ENCODE peak calls at places on chromosomes 16 and 17, in ten cellular contexts. One of them, this sample, is unnamed.

GRCh38 chr16:87956771-87957279 is 5.6 kb downstream of the BANP start:
- DNase-seq in effector memory CD4-positive, alpha-beta T cell: no peak
- DNase-seq in lower leg skin: no peak
- DNase-seq in skeletal muscle cell: no peak
- DNase-seq in CD8-positive, alpha-beta memory T cell: no peak
- DNase-seq in tibial nerve: no peak
- DNase-seq in fibroblast of lung: peak
- DNase-seq in GM12865: peak
- DNase-seq in adrenal gland: no peak
- DNase-seq in AG04449: no peak
- DNase-seq in this sample: no peak

GRCh38 chr17:45200701-45201100 is 21.0 kb upstream of the FMNL1 start:
- DNase-seq in effector memory CD4-positive, alpha-beta T cell: no peak
- DNase-seq in lower leg skin: peak
- DNase-seq in skeletal muscle cell: no peak
- DNase-seq in CD8-positive, alpha-beta memory T cell: no peak
- DNase-seq in tibial nerve: peak
- DNase-seq in fibroblast of lung: peak
- DNase-seq in GM12865: no peak
- DNase-seq in adrenal gland: no peak
- DNase-seq in AG04449: no peak
- DNase-seq in this sample: no peak

GRCh38 chr17:68089881-68090280 is 54.3 kb downstream of the KPNA2 start:
- DNase-seq in effector memory CD4-positive, alpha-beta T cell: no peak
- DNase-seq in lower leg skin: peak
- DNase-seq in skeletal muscle cell: no peak
- DNase-seq in CD8-positive, alpha-beta memory T cell: no peak
- DNase-seq in tibial nerve: no peak
- DNase-seq in fibroblast of lung: no peak
- DNase-seq in GM12865: peak
- DNase-seq in adrenal gland: peak
- DNase-seq in AG04449: no peak
- DNase-seq in this sample: no peak

GRCh38 chr17:63675607-63676539 is 24.1 kb downstream of the LIMD2 start:
- DNase-seq in effector memory CD4-positive, alpha-beta T cell: no peak
- DNase-seq in lower leg skin: no peak
- DNase-seq in skeletal muscle cell: peak
- DNase-seq in CD8-positive, alpha-beta memory T cell: no peak
- DNase-seq in tibial nerve: peak
- DNase-seq in fibroblast of lung: peak
- DNase-seq in GM12865: no peak
- DNase-seq in adrenal gland: peak
- DNase-seq in AG04449: peak
- DNase-seq in this sample: no peak

GRCh38 chr17:42266918-42267766 is 9.0 kb downstream of the STAT5B start:
- DNase-seq in effector memory CD4-positive, alpha-beta T cell: peak
- DNase-seq in lower leg skin: no peak
- DNase-seq in skeletal muscle cell: peak
- DNase-seq in CD8-positive, alpha-beta memory T cell: peak
- DNase-seq in tibial nerve: no peak
- DNase-seq in fibroblast of lung: peak
- DNase-seq in GM12865: no peak
- DNase-seq in adrenal gland: no peak
- DNase-seq in AG04449: peak
- DNase-seq in this sample: no peak

GRCh38 chr16:21088646-21089538 is 61.8 kb downstream of the DNAH3 start:
- DNase-seq in effector memory CD4-positive, alpha-beta T cell: no peak
- DNase-seq in lower leg skin: no peak
- DNase-seq in skeletal muscle cell: no peak
- DNase-seq in CD8-positive, alpha-beta memory T cell: no peak
- DNase-seq in tibial nerve: no peak
- DNase-seq in fibroblast of lung: peak
- DNase-seq in GM12865: no peak
- DNase-seq in adrenal gland: no peak
- DNase-seq in AG04449: no peak
- DNase-seq in this sample: no peak

GRCh38 chr16:10885246-10885645 is 8.2 kb downstream of the CIITA start:
- DNase-seq in effector memory CD4-positive, alpha-beta T cell: no peak
- DNase-seq in lower leg skin: no peak
- DNase-seq in skeletal muscle cell: no peak
- DNase-seq in CD8-positive, alpha-beta memory T cell: no peak
- DNase-seq in tibial nerve: no peak
- DNase-seq in fibroblast of lung: no peak
- DNase-seq in GM12865: peak
- DNase-seq in adrenal gland: no peak
- DNase-seq in AG04449: no peak
- DNase-seq in this sample: no peak

GRCh38 chr17:1906622-1907021 is 76.8 kb downstream of the RPA1 start:
- DNase-seq in effector memory CD4-positive, alpha-beta T cell: no peak
- DNase-seq in lower leg skin: no peak
- DNase-seq in skeletal muscle cell: no peak
- DNase-seq in CD8-positive, alpha-beta memory T cell: no peak
- DNase-seq in tibial nerve: no peak
- DNase-seq in fibroblast of lung: no peak
- DNase-seq in GM12865: no peak
- DNase-seq in adrenal gland: no peak
- DNase-seq in AG04449: no peak
- DNase-seq in this sample: peak

DNA sequence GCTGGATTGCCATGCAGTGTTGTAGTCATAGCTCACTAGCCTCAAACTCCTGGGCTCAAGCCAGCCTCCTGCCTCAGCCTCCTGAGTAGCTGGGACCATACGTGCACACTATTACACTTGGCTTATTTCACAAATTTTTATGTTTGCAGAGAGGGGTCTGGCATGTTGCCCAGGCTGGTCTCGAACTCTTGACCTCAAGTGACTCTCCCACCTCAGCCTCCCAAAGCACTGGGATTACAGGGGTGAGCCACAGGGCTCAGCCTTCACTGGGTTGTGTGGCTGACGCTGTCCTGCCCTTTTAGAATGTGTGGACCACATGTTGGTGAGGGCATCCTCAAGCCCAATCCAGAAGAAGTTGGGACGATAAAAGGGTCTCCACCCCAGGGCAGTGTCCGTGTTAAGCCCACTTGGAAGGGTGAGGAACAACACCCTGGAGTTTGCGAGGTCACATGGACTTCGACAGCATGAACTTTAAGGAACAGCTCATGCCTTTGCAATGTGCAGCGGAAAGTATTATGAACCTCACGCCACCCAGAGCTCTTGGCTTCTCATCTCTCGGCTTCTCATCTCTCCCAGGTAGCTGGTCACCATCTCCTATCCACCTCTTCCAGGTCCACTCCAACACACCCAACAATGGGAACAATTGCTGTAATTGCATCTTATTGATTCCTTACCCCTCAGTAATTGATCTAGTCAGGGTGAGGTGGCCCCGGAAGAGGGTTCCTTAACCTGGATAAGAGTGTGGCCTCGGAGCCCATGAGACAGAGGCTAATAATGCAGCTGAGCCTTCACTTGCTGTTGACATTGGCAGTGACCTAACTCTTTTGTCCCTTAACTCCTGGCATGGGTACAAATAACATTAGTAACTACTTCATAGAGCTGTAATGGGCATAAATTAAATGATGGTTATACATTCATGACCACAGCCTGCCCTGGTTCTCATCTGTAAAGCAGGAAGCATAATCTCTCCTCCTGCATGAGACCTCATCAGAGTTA is 6.7 kb downstream of the FOXL1 start:
- DNase-seq in effector memory CD4-positive, alpha-beta T cell: no peak
- DNase-seq in lower leg skin: peak
- DNase-seq in skeletal muscle cell: no peak
- DNase-seq in CD8-positive, alpha-beta memory T cell: no peak
- DNase-seq in tibial nerve: no peak
- DNase-seq in fibroblast of lung: peak
- DNase-seq in GM12865: no peak
- DNase-seq in adrenal gland: no peak
- DNase-seq in AG04449: no peak
- DNase-seq in this sample: no peak
- H3K4me3 ChIP-seq in effector memory CD4-positive, alpha-beta T cell: no peak
- H3K4me3 ChIP-seq in lower leg skin: no peak
- H3K4me3 ChIP-seq in skeletal muscle cell: no peak
- H3K4me3 ChIP-seq in CD8-positive, alpha-beta memory T cell: no peak
- H3K4me3 ChIP-seq in tibial nerve: no peak
- H3K4me3 ChIP-seq in fibroblast of lung: no peak
- H3K4me3 ChIP-seq in GM12865: no peak
- H3K4me3 ChIP-seq in adrenal gland: no peak
- H3K4me3 ChIP-seq in AG04449: no peak
- H3K4me3 ChIP-seq in this sample: no peak

GRCh38 chr17:80785477-80786178 is 206.0 kb upstream of the CHMP6 start:
- DNase-seq in effector memory CD4-positive, alpha-beta T cell: no peak
- DNase-seq in lower leg skin: peak
- DNase-seq in skeletal muscle cell: no peak
- DNase-seq in CD8-positive, alpha-beta memory T cell: no peak
- DNase-seq in tibial nerve: no peak
- DNase-seq in fibroblast of lung: no peak
- DNase-seq in GM12865: no peak
- DNase-seq in adrenal gland: no peak
- DNase-seq in AG04449: no peak
- DNase-seq in this sample: no peak

GRCh38 chr17:80789356-80789902 is 202.2 kb upstream of the CHMP6 start:
- DNase-seq in effector memory CD4-positive, alpha-beta T cell: no peak
- DNase-seq in lower leg skin: peak
- DNase-seq in skeletal muscle cell: peak
- DNase-seq in CD8-positive, alpha-beta memory T cell: no peak
- DNase-seq in tibial nerve: no peak
- DNase-seq in fibroblast of lung: peak
- DNase-seq in GM12865: peak
- DNase-seq in adrenal gland: peak
- DNase-seq in AG04449: peak
- DNase-seq in this sample: no peak

GRCh38 chr17:80783971-80784370 is 207.7 kb upstream of the CHMP6 start:
- DNase-seq in effector memory CD4-positive, alpha-beta T cell: no peak
- DNase-seq in lower leg skin: peak
- DNase-seq in skeletal muscle cell: no peak
- DNase-seq in CD8-positive, alpha-beta memory T cell: no peak
- DNase-seq in tibial nerve: no peak
- DNase-seq in fibroblast of lung: no peak
- DNase-seq in GM12865: no peak
- DNase-seq in adrenal gland: no peak
- DNase-seq in AG04449: no peak
- DNase-seq in this sample: no peak

GRCh38 chr17:80786887-80787286 is 204.8 kb upstream of the CHMP6 start:
- DNase-seq in effector memory CD4-positive, alpha-beta T cell: no peak
- DNase-seq in lower leg skin: peak
- DNase-seq in skeletal muscle cell: no peak
- DNase-seq in CD8-positive, alpha-beta memory T cell: no peak
- DNase-seq in tibial nerve: no peak
- DNase-seq in fibroblast of lung: no peak
- DNase-seq in GM12865: no peak
- DNase-seq in adrenal gland: no peak
- DNase-seq in AG04449: no peak
- DNase-seq in this sample: no peak

GRCh38 chr17:80786470-80786869 is 205.2 kb upstream of the CHMP6 start:
- DNase-seq in effector memory CD4-positive, alpha-beta T cell: no peak
- DNase-seq in lower leg skin: no peak
- DNase-seq in skeletal muscle cell: peak
- DNase-seq in CD8-positive, alpha-beta memory T cell: no peak
- DNase-seq in tibial nerve: no peak
- DNase-seq in fibroblast of lung: no peak
- DNase-seq in GM12865: no peak
- DNase-seq in adrenal gland: no peak
- DNase-seq in AG04449: no peak
- DNase-seq in this sample: no peak
- H3K4me3 ChIP-seq in effector memory CD4-positive, alpha-beta T cell: no peak
- H3K4me3 ChIP-seq in lower leg skin: no peak
- H3K4me3 ChIP-seq in skeletal muscle cell: no peak
- H3K4me3 ChIP-seq in CD8-positive, alpha-beta memory T cell: no peak
- H3K4me3 ChIP-seq in tibial nerve: no peak
- H3K4me3 ChIP-seq in fibroblast of lung: no peak
- H3K4me3 ChIP-seq in GM12865: no peak
- H3K4me3 ChIP-seq in adrenal gland: no peak
- H3K4me3 ChIP-seq in AG04449: no peak
- H3K4me3 ChIP-seq in this sample: no peak

GRCh38 chr16:67883146-67883871 is 1.4 kb upstream of the NRN1L start:
- DNase-seq in effector memory CD4-positive, alpha-beta T cell: no peak
- DNase-seq in lower leg skin: no peak
- DNase-seq in skeletal muscle cell: no peak
- DNase-seq in CD8-positive, alpha-beta memory T cell: no peak
- DNase-seq in tibial nerve: no peak
- DNase-seq in fibroblast of lung: no peak
- DNase-seq in GM12865: no peak
- DNase-seq in adrenal gland: no peak
- DNase-seq in AG04449: no peak
- DNase-seq in this sample: no peak

GRCh38 chr16:67882374-67883145 is 2.1 kb upstream of the NRN1L start:
- DNase-seq in effector memory CD4-positive, alpha-beta T cell: no peak
- DNase-seq in lower leg skin: no peak
- DNase-seq in skeletal muscle cell: peak
- DNase-seq in CD8-positive, alpha-beta memory T cell: no peak
- DNase-seq in tibial nerve: no peak
- DNase-seq in fibroblast of lung: peak
- DNase-seq in GM12865: no peak
- DNase-seq in adrenal gland: peak
- DNase-seq in AG04449: no peak
- DNase-seq in this sample: no peak

GRCh38 chr16:67879936-67880335 is 4.7 kb upstream of the NRN1L start:
- DNase-seq in effector memory CD4-positive, alpha-beta T cell: no peak
- DNase-seq in lower leg skin: no peak
- DNase-seq in skeletal muscle cell: no peak
- DNase-seq in CD8-positive, alpha-beta memory T cell: no peak
- DNase-seq in tibial nerve: no peak
- DNase-seq in fibroblast of lung: no peak
- DNase-seq in GM12865: no peak
- DNase-seq in adrenal gland: peak
- DNase-seq in AG04449: no peak
- DNase-seq in this sample: no peak

GRCh38 chr16:67880584-67880983 is 4.1 kb upstream of the NRN1L start:
- DNase-seq in effector memory CD4-positive, alpha-beta T cell: no peak
- DNase-seq in lower leg skin: no peak
- DNase-seq in skeletal muscle cell: no peak
- DNase-seq in CD8-positive, alpha-beta memory T cell: no peak
- DNase-seq in tibial nerve: no peak
- DNase-seq in fibroblast of lung: no peak
- DNase-seq in GM12865: no peak
- DNase-seq in adrenal gland: no peak
- DNase-seq in AG04449: no peak
- DNase-seq in this sample: no peak

DNA sequence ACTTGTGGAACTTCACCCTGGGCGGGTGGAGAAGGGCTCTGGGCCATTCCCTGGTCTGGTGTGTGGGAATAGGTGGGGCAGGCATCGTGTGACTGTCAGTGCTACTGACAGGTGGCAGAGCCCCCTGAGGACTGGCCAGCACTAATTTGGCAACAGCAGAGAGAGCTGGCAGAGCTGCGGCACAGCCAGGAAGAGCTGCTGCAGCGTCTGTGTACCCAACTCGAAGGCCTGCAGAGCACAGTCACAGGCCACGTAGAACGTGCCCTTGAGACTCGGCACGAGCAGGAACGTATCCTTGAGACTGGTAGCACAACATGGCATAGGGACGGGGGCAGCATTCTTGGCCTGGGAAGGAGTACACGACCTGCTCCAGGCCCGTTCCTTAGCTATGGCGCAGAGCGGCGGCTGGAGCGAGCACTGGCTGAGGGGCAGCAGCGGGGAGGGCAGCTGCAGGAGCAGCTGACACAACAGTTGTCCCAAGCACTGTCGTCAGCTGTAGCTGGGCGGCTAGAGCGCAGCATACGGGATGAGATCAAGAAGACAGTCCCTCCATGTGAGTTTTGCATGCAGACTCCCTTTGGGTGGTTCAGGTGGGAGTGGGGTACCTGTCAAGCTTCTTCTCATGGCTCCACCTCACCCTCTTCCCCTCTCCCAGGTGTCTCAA is 3.0 kb upstream of the NRN1L start:
- DNase-seq in effector memory CD4-positive, alpha-beta T cell: no peak
- DNase-seq in lower leg skin: no peak
- DNase-seq in skeletal muscle cell: no peak
- DNase-seq in CD8-positive, alpha-beta memory T cell: no peak
- DNase-seq in tibial nerve: no peak
- DNase-seq in fibroblast of lung: no peak
- DNase-seq in GM12865: no peak
- DNase-seq in adrenal gland: peak
- DNase-seq in AG04449: no peak
- DNase-seq in this sample: no peak
- H3K4me3 ChIP-seq in effector memory CD4-positive, alpha-beta T cell: no peak
- H3K4me3 ChIP-seq in lower leg skin: no peak
- H3K4me3 ChIP-seq in skeletal muscle cell: no peak
- H3K4me3 ChIP-seq in CD8-positive, alpha-beta memory T cell: no peak
- H3K4me3 ChIP-seq in tibial nerve: no peak
- H3K4me3 ChIP-seq in fibroblast of lung: no peak
- H3K4me3 ChIP-seq in GM12865: no peak
- H3K4me3 ChIP-seq in adrenal gland: no peak
- H3K4me3 ChIP-seq in AG04449: no peak
- H3K4me3 ChIP-seq in this sample: no peak

DNA sequence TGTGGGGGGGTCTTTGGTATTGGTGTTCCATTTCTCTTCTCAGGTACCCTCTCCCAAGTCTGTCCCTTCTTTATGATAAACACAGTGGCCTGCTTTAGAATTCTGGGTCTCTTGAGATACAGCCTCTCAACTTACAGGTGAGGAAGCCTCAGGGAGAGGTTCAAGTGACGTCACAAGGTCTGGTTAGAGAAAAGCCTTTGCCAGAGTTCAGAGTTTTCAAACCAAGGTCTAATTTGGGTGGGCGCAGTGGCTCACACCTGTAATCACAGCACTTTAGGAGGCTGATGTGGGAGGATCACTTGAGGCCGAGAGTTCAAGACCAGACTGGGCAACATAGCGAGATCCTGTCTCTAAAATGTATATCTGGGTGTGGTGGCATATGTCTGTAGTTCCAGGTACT is 2.1 kb downstream of the IRF8 start:
- DNase-seq in effector memory CD4-positive, alpha-beta T cell: no peak
- DNase-seq in lower leg skin: peak
- DNase-seq in skeletal muscle cell: no peak
- DNase-seq in CD8-positive, alpha-beta memory T cell: no peak
- DNase-seq in tibial nerve: no peak
- DNase-seq in fibroblast of lung: no peak
- DNase-seq in GM12865: no peak
- DNase-seq in adrenal gland: no peak
- DNase-seq in AG04449: no peak
- DNase-seq in this sample: no peak
- H3K4me3 ChIP-seq in effector memory CD4-positive, alpha-beta T cell: no peak
- H3K4me3 ChIP-seq in lower leg skin: no peak
- H3K4me3 ChIP-seq in skeletal muscle cell: no peak
- H3K4me3 ChIP-seq in CD8-positive, alpha-beta memory T cell: no peak
- H3K4me3 ChIP-seq in tibial nerve: no peak
- H3K4me3 ChIP-seq in fibroblast of lung: no peak
- H3K4me3 ChIP-seq in GM12865: peak
- H3K4me3 ChIP-seq in adrenal gland: peak
- H3K4me3 ChIP-seq in AG04449: no peak
- H3K4me3 ChIP-seq in this sample: no peak

This sample was measured in neuronal stem cell.